ENCODE peak calls at places on chromosome 11, in nine cellular contexts. A is fibroblast of mammary gland, T is stomach, M is adipocyte, Z is heart left ventricle, X is left lung, W is K562, J is body of pancreas, R is astrocyte of the spinal cord. H is an unnamed sample.

GRCh38 chr11:67285541-67286498 is 3.3 kb upstream of the ANKRD13D start:
- DNase-seq in A (no peak), T (no peak), M (no peak), Z (peak; percentile 16), X (peak; percentile 40), W (no peak), J (no peak), R (no peak), H (no peak)

GRCh38 chr11:129576652-129577051 is 201.0 kb downstream of the BARX2 start:
- DNase-seq in A (no peak), T (no peak), M (no peak), Z (no peak), X (no peak), W (no peak), J (no peak), R (no peak), H (no peak)

GRCh38 chr11:12235549-12235944 is 125.2 kb downstream of the MICAL2 start:
- DNase-seq in A (peak; percentile 35), T (no peak), M (no peak), Z (no peak), X (no peak), W (peak; percentile 28), J (no peak), R (peak; percentile 44), H (no peak)

GRCh38 chr11:58781345-58781744 is 49.6 kb upstream of the GLYAT start:
- DNase-seq in A (no peak), T (no peak), M (no peak), Z (no peak), X (no peak), W (no peak), J (no peak), R (no peak), H (no peak)

GRCh38 chr11:113553905-113554304 is 78.7 kb upstream of the DRD2 start:
- DNase-seq in A (no peak), T (no peak), M (no peak), Z (no peak), X (no peak), W (peak; percentile 35), J (no peak), R (no peak), H (no peak)

GRCh38 chr11:65589444-65590239 is 6.0 kb downstream of the KCNK7 start:
- DNase-seq in A (no peak), T (no peak), M (no peak), Z (no peak), X (no peak), W (peak; percentile 82), J (no peak), R (no peak), H (no peak)

GRCh38 chr11:57639321-57640067 is 10.2 kb downstream of the YPEL4 start:
- DNase-seq in A (peak; percentile 18), T (no peak), M (peak; percentile 40), Z (no peak), X (no peak), W (no peak), J (no peak), R (peak; percentile 84), H (no peak)

GRCh38 chr11:1988667-1989317 is 8.8 kb downstream of the H19 start:
- DNase-seq in A (no peak), T (no peak), M (no peak), Z (peak; percentile 14), X (peak; percentile 9), W (no peak), J (no peak), R (no peak), H (no peak)

GRCh38 chr11:113806403-113806802 is 26.8 kb downstream of the CLDN25 start:
- DNase-seq in A (peak; percentile 22), T (no peak), M (peak; percentile 13), Z (no peak), X (no peak), W (peak; percentile 30), J (no peak), R (no peak), H (no peak)

GRCh38 chr11:133956650-133957633 is at the start of gene IGSF9B:
- DNase-seq in A (peak; percentile 33), T (peak; percentile 89), M (peak; percentile 75), Z (peak; percentile 89), X (peak; percentile 82), W (peak; percentile 46), J (peak; percentile 91), R (peak; percentile 65), H (peak; percentile 93)

GRCh38 chr11:38460901-38461300 is 1862.9 kb upstream of the RAG2 start:
- DNase-seq in A (peak; percentile 68), T (peak; percentile 71), M (peak; percentile 73), Z (peak; percentile 33), X (peak; percentile 63), W (no peak), J (peak; percentile 54), R (peak; percentile 96), H (no peak)

GRCh38 chr11:123590296-123590912 is 64.0 kb downstream of the SCN3B start:
- DNase-seq in A (peak; percentile 16), T (peak; percentile 91), M (peak; percentile 44), Z (no peak), X (no peak), W (no peak), J (peak; percentile 41), R (peak; percentile 52), H (peak; percentile 90)

GRCh38 chr11:59611570-59612565 is 3.7 kb downstream of the OSBP start:
- DNase-seq in A (peak; percentile 22), T (peak; percentile 71), M (peak; percentile 13), Z (no peak), X (no peak), W (no peak), J (peak; percentile 70), R (no peak), H (no peak)

GRCh38 chr11:74546752-74547151 is 45.6 kb upstream of the POLD3 start:
- DNase-seq in A (no peak), T (peak; percentile 82), M (no peak), Z (no peak), X (peak; percentile 48), W (no peak), J (no peak), R (no peak), H (peak; percentile 62)

GRCh38 chr11:47259178-47259977 is 1.6 kb downstream of the NR1H3 start:
- DNase-seq in A (peak; percentile 53), T (peak; percentile 72), M (peak; percentile 44), Z (no peak), X (no peak), W (no peak), J (no peak), R (peak; percentile 35), H (no peak)

GRCh38 chr11:69603978-69604524 is 36.9 kb upstream of the CCND1 start:
- DNase-seq in A (no peak), T (no peak), M (no peak), Z (no peak), X (no peak), W (no peak), J (no peak), R (no peak), H (no peak)
- H3K4me3 ChIP-seq in A (no peak overlapping the region), T (no peak overlapping the region), M (no peak overlapping the region), Z (no peak overlapping the region), X (no peak overlapping the region), W (no peak overlapping the region), J (no peak overlapping the region), R (no peak overlapping the region), H (no peak overlapping the region)

GRCh38 chr11:120318906-120319305 is 6.2 kb upstream of the TLCD5 start:
- DNase-seq in A (no peak), T (no peak), M (no peak), Z (no peak), X (no peak), W (no peak), J (no peak), R (no peak), H (no peak)
- H3K4me3 ChIP-seq in A (no peak overlapping the region), T (no peak overlapping the region), M (no peak overlapping the region), Z (no peak overlapping the region), X (no peak overlapping the region), W (no peak overlapping the region), J (no peak overlapping the region), R (no peak overlapping the region), H (no peak overlapping the region)

GRCh38 chr11:118913411-118914125 is 12.2 kb downstream of the BCL9L start:
- DNase-seq in A (no peak), T (no peak), M (no peak), Z (no peak), X (no peak), W (no peak), J (peak; percentile 15), R (no peak), H (peak; percentile 75)

GRCh38 chr11:118915941-118916841 is 9.5 kb downstream of the BCL9L start:
- DNase-seq in A (no peak), T (no peak), M (no peak), Z (no peak), X (no peak), W (no peak), J (no peak), R (no peak), H (no peak)

GRCh38 chr11:118915396-118915795 is 10.3 kb downstream of the BCL9L start:
- DNase-seq in A (no peak), T (no peak), M (no peak), Z (no peak), X (no peak), W (no peak), J (no peak), R (no peak), H (no peak)

GRCh38 chr11:118912742-118913410 is 12.8 kb downstream of the BCL9L start:
- DNase-seq in A (peak; percentile 37), T (no peak), M (peak; percentile 24), Z (no peak), X (no peak), W (no peak), J (no peak), R (no peak), H (no peak)

GRCh38 chr11:118914178-118914918 is 11.4 kb downstream of the BCL9L start:
- DNase-seq in A (no peak), T (no peak), M (no peak), Z (no peak), X (no peak), W (no peak), J (peak; percentile 65), R (no peak), H (peak; percentile 58)
- H3K4me3 ChIP-seq in A (no peak overlapping the region), T (peak overlapping the region; percentile 7), M (no peak overlapping the region), Z (peak overlapping the region; percentile 28), X (peak overlapping the region; percentile 6), W (no peak overlapping the region), J (no peak overlapping the region), R (no peak overlapping the region), H (no peak overlapping the region)

GRCh38 chr11:72080326-72081183 is at the start of the genes LRRC51 and NUMA1:
- DNase-seq in A (peak; percentile 100), T (peak; percentile 100), M (peak; percentile 100), Z (peak; percentile 99), X (peak; percentile 100), W (peak; percentile 94), J (peak; percentile 100), R (peak; percentile 100), H (peak; percentile 100)

GRCh38 chr11:72081184-72081644 is 564 bp downstream of the LRRC51 start:
- DNase-seq in A (no peak), T (peak; percentile 25), M (no peak), Z (no peak), X (no peak), W (no peak), J (no peak), R (no peak), H (no peak)

GRCh38 chr11:72079776-72080325 is 491 bp downstream of the NUMA1 start:
- DNase-seq in A (no peak), T (peak; percentile 29), M (peak; percentile 58), Z (no peak), X (no peak), W (peak; percentile 76), J (peak; percentile 30), R (no peak), H (no peak)

GRCh38 chr11:72083414-72083813 is 2.8 kb downstream of the LRRC51 start:
- DNase-seq in A (no peak), T (no peak), M (no peak), Z (no peak), X (no peak), W (no peak), J (no peak), R (no peak), H (no peak)

GRCh38 chr11:72081856-72082255 is 1.2 kb downstream of the LRRC51 start:
- DNase-seq in A (no peak), T (no peak), M (no peak), Z (no peak), X (no peak), W (no peak), J (no peak), R (no peak), H (no peak)
- H3K4me3 ChIP-seq in A (no peak overlapping the region), T (no peak overlapping the region), M (no peak overlapping the region), Z (no peak overlapping the region), X (no peak overlapping the region), W (no peak overlapping the region), J (no peak overlapping the region), R (no peak overlapping the region), H (no peak overlapping the region)

H was measured in Peyer's patch.